ENCODE peak calls at places on chromosome X, in eight cellular contexts. P is A172; F is KG1; W is SW 1271; Y is activated naive CD4-positive, alpha-beta T cell; C is CMK; G is stimulated activated CD8-positive, alpha-beta memory T cell treated with anti-CD3 and anti-CD28 coated beads, Interleukin-4, amount 100 ng/mL, for 24 hours; L is midbrain. V is an unnamed sample.

GRCh38 chrX:69503228-69503834 is 795 bp upstream of the NALF2 start:
- DNase-seq in P (no peak), F (no peak), W (peak; percentile 28), Y (no peak), C (no peak), G (no peak), L (peak; percentile 46), V (no peak)

GRCh38 chrX:118171354-118171753 is 54.7 kb upstream of the KLHL13 start:
- DNase-seq in P (no peak), F (no peak), W (no peak), Y (no peak), C (no peak), G (no peak), L (no peak), V (no peak)

GRCh38 chrX:68694429-68695205 is 47.2 kb downstream of the STARD8 start:
- DNase-seq in P (peak; percentile 10), F (peak; percentile 1), W (no peak), Y (no peak), C (no peak), G (no peak), L (no peak), V (no peak)

GRCh38 chrX:107025538-107025937 is 25.5 kb upstream of the MORC4 start:
- DNase-seq in P (no peak), F (no peak), W (no peak), Y (no peak), C (no peak), G (no peak), L (no peak), V (peak; percentile 41)

GRCh38 chrX:23790147-23790497 is 7.1 kb downstream of the SAT1 start:
- DNase-seq in P (no peak), F (no peak), W (no peak), Y (no peak), C (no peak), G (no peak), L (no peak), V (no peak)

GRCh38 chrX:10597871-10598270 is 22.5 kb downstream of the MID1 start:
- DNase-seq in P (peak; percentile 45), F (no peak), W (no peak), Y (no peak), C (no peak), G (no peak), L (peak; percentile 29), V (peak; percentile 26)

GRCh38 chrX:40479777-40480318 is 100.9 kb upstream of the ATP6AP2 start:
- DNase-seq in P (peak; percentile 94), F (no peak), W (no peak), Y (no peak), C (no peak), G (no peak), L (no peak), V (peak; percentile 58)

GRCh38 chrX:14073158-14073557 is 43.5 kb upstream of the GEMIN8 start:
- DNase-seq in P (no peak), F (no peak), W (no peak), Y (no peak), C (no peak), G (no peak), L (no peak), V (no peak)

GRCh38 chrX:74534569-74535038 is 79.8 kb downstream of the RLIM start:
- DNase-seq in P (no peak), F (no peak), W (no peak), Y (no peak), C (no peak), G (no peak), L (no peak), V (no peak)

GRCh38 chrX:150421816-150422215 is 58.7 kb downstream of the MAMLD1 start:
- DNase-seq in P (no peak), F (no peak), W (no peak), Y (no peak), C (no peak), G (no peak), L (no peak), V (no peak)

GRCh38 chrX:135421537-135421931 is 210 bp upstream of the SMIM10L2A start:
- DNase-seq in P (peak; percentile 1), F (no peak), W (peak; percentile 39), Y (peak; percentile 42), C (peak; percentile 62), G (peak; percentile 82), L (peak; percentile 80), V (no peak)

GRCh38 chrX:139094671-139095592 is 383.4 kb upstream of the FGF13 start:
- DNase-seq in P (no peak), F (no peak), W (no peak), Y (no peak), C (no peak), G (no peak), L (no peak), V (no peak)

GRCh38 chrX:34401411-34401810 is 255.7 kb downstream of the TMEM47 start:
- DNase-seq in P (no peak), F (no peak), W (no peak), Y (no peak), C (no peak), G (no peak), L (no peak), V (no peak)

GRCh38 chrX:109847257-109848187 is 114.5 kb upstream of the ACSL4 start:
- DNase-seq in P (peak; percentile 10), F (no peak), W (no peak), Y (no peak), C (no peak), G (no peak), L (no peak), V (no peak)

GRCh38 chrX:153635788-153636668 is 11.0 kb upstream of the DUSP9 start:
- DNase-seq in P (peak; percentile 37), F (no peak), W (no peak), Y (no peak), C (no peak), G (no peak), L (no peak), V (peak; percentile 25)

GRCh38 chrX:148871422-148872152 is 371.2 kb downstream of the AFF2 start:
- DNase-seq in P (peak; percentile 81), F (no peak), W (no peak), Y (no peak), C (no peak), G (no peak), L (no peak), V (no peak)

GRCh38 chrX:93591398-93591797 is 82.0 kb downstream of the NAP1L3 start:
- DNase-seq in P (no peak), F (no peak), W (no peak), Y (no peak), C (no peak), G (no peak), L (no peak), V (peak; percentile 12)

GRCh38 chrX:63330681-63331080 is 20.5 kb downstream of the SPIN4 start:
- DNase-seq in P (peak; percentile 41), F (no peak), W (no peak), Y (no peak), C (no peak), G (no peak), L (no peak), V (no peak)

GRCh38 chrX:25003066-25003849 is 12.5 kb downstream of the ARX start:
- DNase-seq in P (no peak), F (no peak), W (no peak), Y (no peak), C (no peak), G (no peak), L (no peak), V (no peak)

GRCh38 chrX:106939566-106939965 is 19.4 kb downstream of the CLDN2 start:
- DNase-seq in P (no peak), F (no peak), W (no peak), Y (no peak), C (no peak), G (no peak), L (no peak), V (no peak)

GRCh38 chrX:120625366-120625765 is 4.5 kb downstream of the C1GALT1C1 start:
- DNase-seq in P (no peak), F (no peak), W (no peak), Y (no peak), C (no peak), G (no peak), L (no peak), V (no peak)

GRCh38 chrX:45628041-45628440 is 427.4 kb upstream of the DIPK2B start:
- DNase-seq in P (no peak), F (no peak), W (no peak), Y (no peak), C (no peak), G (no peak), L (no peak), V (no peak)

GRCh38 chrX:1589356-1590130 is 1.9 kb upstream of the AKAP17A start:
- DNase-seq in P (no peak), F (no peak), W (no peak), Y (no peak), C (no peak), G (no peak), L (no peak), V (no peak)

GRCh38 chrX:132957211-132958085 is 981 bp downstream of the HS6ST2 start:
- DNase-seq in P (no peak), F (no peak), W (no peak), Y (no peak), C (no peak), G (no peak), L (no peak), V (no peak)

GRCh38 chrX:9260603-9261002 is 204.3 kb upstream of the TBL1X start:
- DNase-seq in P (no peak), F (no peak), W (no peak), Y (no peak), C (no peak), G (no peak), L (no peak), V (no peak)

GRCh38 chrX:51837926-51838325 is 55.5 kb upstream of the MAGED1 start:
- DNase-seq in P (no peak), F (no peak), W (no peak), Y (no peak), C (no peak), G (no peak), L (no peak), V (no peak)

GRCh38 chrX:4674028-4674782 is 960.8 kb upstream of the PRKX start:
- DNase-seq in P (peak; percentile 25), F (no peak), W (no peak), Y (no peak), C (no peak), G (no peak), L (no peak), V (peak; percentile 17)

GRCh38 chrX:120768681-120769080 is 107.0 kb downstream of the CT47B1 start:
- DNase-seq in P (peak; percentile 26), F (no peak), W (no peak), Y (no peak), C (no peak), G (no peak), L (no peak), V (peak; percentile 40)

GRCh38 chrX:49111846-49112245 is 11.7 kb downstream of the GPKOW start:
- DNase-seq in P (no peak), F (no peak), W (no peak), Y (no peak), C (no peak), G (no peak), L (peak; percentile 80), V (no peak)

GRCh38 chrX:24153175-24153795 is 3.8 kb downstream of the ZFX start:
- DNase-seq in P (no peak), F (no peak), W (no peak), Y (no peak), C (no peak), G (no peak), L (no peak), V (no peak)

GRCh38 chrX:76439188-76439587 is 11.7 kb downstream of the MAGEE1 start:
- DNase-seq in P (no peak), F (no peak), W (no peak), Y (no peak), C (no peak), G (no peak), L (no peak), V (no peak)

GRCh38 chrX:21740329-21741274 is 17.3 kb downstream of the SMPX start:
- DNase-seq in P (no peak), F (no peak), W (no peak), Y (no peak), C (no peak), G (no peak), L (no peak), V (no peak)

GRCh38 chrX:120302434-120302833 is 8.8 kb downstream of the TMEM255A start:
- DNase-seq in P (no peak), F (peak; percentile 2), W (no peak), Y (no peak), C (no peak), G (peak; percentile 23), L (no peak), V (no peak)

GRCh38 chrX:154529206-154529612 is 13.2 kb upstream of the FAM3A start:
- DNase-seq in P (peak; percentile 45), F (no peak), W (no peak), Y (no peak), C (no peak), G (no peak), L (no peak), V (no peak)